ENCODE peak calls at places on chromosome 22, in nine cellular contexts. B, E, Y, K, T, N, X, U and H are unnamed samples.

GRCh38 chr22:48185656-48186055 is 1423.2 kb downstream of the TBC1D22A start:
- DNase-seq in K (no peak), T (peak), X (no peak), Y (no peak), E (no peak), U (no peak), B (no peak), N (no peak), H (no peak)

GRCh38 chr22:21069375-21069774 is 23.6 kb downstream of the LRRC74B start:
- DNase-seq in Y (no peak), E (no peak), N (no peak), X (no peak), B (no peak), K (no peak), U (no peak), T (no peak), H (no peak)

GRCh38 chr22:17734197-17734596 is 40.1 kb downstream of the BID start:
- DNase-seq in U (no peak), N (no peak), T (no peak), E (no peak), Y (no peak), K (peak), B (no peak), X (no peak), H (no peak)

GRCh38 chr22:22076937-22077703 is 94.5 kb upstream of the TOP3B start:
- DNase-seq in E (no peak), Y (no peak), K (peak), N (no peak), B (no peak), U (no peak), X (no peak), T (no peak), H (no peak)

GRCh38 chr22:33076368-33076767 is 18.2 kb upstream of the SYN3 start:
- DNase-seq in N (no peak), T (no peak), E (no peak), B (no peak), X (no peak), K (peak), Y (no peak), U (no peak), H (no peak)

GRCh38 chr22:26979294-26979693 is 321.9 kb downstream of the MIAT start:
- DNase-seq in X (no peak), K (no peak), T (no peak), E (no peak), N (no peak), U (no peak), Y (no peak), B (no peak), H (no peak)

GRCh38 chr22:18096823-18097222 is 13.8 kb upstream of the TUBA8 start:
- DNase-seq in B (no peak), T (no peak), U (no peak), E (no peak), X (no peak), K (no peak), Y (no peak), N (no peak), H (no peak)

GRCh38 chr22:27381552-27381951 is 420.0 kb downstream of the MN1 start:
- DNase-seq in K (no peak), T (no peak), E (no peak), X (no peak), Y (no peak), U (no peak), B (no peak), N (peak), H (no peak)

GRCh38 chr22:40818192-40818746 is 877 bp downstream of the SLC25A17 start:
- DNase-seq in E (no peak), N (no peak), Y (no peak), K (no peak), U (no peak), B (no peak), X (no peak), T (no peak), H (no peak)

GRCh38 chr22:48098243-48098935 is 1335.9 kb downstream of the TBC1D22A start:
- DNase-seq in K (no peak), N (no peak), Y (no peak), T (no peak), U (peak), B (no peak), X (peak), E (no peak), H (no peak)

GRCh38 chr22:43078522-43078921 is 10.7 kb downstream of the TTLL1 start:
- DNase-seq in U (peak), X (no peak), Y (no peak), E (no peak), B (no peak), T (no peak), K (no peak), N (no peak), H (no peak)

GRCh38 chr22:20601308-20601707 is 93.9 kb downstream of the MED15 start:
- DNase-seq in X (no peak), T (no peak), Y (no peak), U (no peak), B (no peak), K (no peak), E (no peak), N (no peak), H (no peak)

GRCh38 chr22:23192133-23192532 is 11.8 kb downstream of the BCR start:
- DNase-seq in Y (no peak), B (peak), K (no peak), T (peak), N (no peak), U (no peak), X (no peak), E (no peak), H (peak)

GRCh38 chr22:39498802-39499201 is 3.3 kb upstream of the MIEF1 start:
- DNase-seq in E (no peak), N (no peak), X (no peak), T (no peak), B (no peak), Y (no peak), K (no peak), U (no peak), H (no peak)

GRCh38 chr22:26592368-26593015 is 2.6 kb upstream of the TPST2 start:
- DNase-seq in Y (no peak), T (peak), K (no peak), U (peak), B (peak), X (peak), E (no peak), N (no peak), H (no peak)

GRCh38 chr22:48323746-48324145 is 1503.9 kb downstream of the BRD1 start:
- DNase-seq in U (no peak), T (no peak), X (no peak), K (no peak), E (no peak), N (no peak), B (no peak), Y (no peak), H (no peak)

GRCh38 chr22:48869788-48870187 is 957.9 kb downstream of the BRD1 start:
- DNase-seq in N (no peak), T (no peak), B (no peak), X (no peak), E (no peak), K (no peak), Y (no peak), U (no peak), H (no peak)

GRCh38 chr22:44882226-44882905 is 127.4 kb downstream of the PHF21B start:
- DNase-seq in N (no peak), E (peak), T (no peak), B (no peak), Y (no peak), U (no peak), X (no peak), K (no peak), H (no peak)

GRCh38 chr22:31977141-31977781 is 32.9 kb downstream of the YWHAH start:
- DNase-seq in Y (peak), T (peak), U (peak), K (peak), E (peak), X (peak), N (no peak), B (peak), H (peak)

GRCh38 chr22:21635771-21636510 is 3.4 kb downstream of the CCDC116 start:
- DNase-seq in T (no peak), K (no peak), U (no peak), E (no peak), X (no peak), Y (no peak), B (no peak), N (no peak), H (no peak)

GRCh38 chr22:43921361-43921760 is 2.2 kb upstream of the PNPLA3 start:
- DNase-seq in N (no peak), T (no peak), Y (no peak), E (no peak), X (no peak), B (no peak), U (no peak), K (peak), H (no peak)

GRCh38 chr22:26321469-26321913 is 107.6 kb upstream of the ASPHD2 start:
- DNase-seq in Y (no peak), T (no peak), N (no peak), U (no peak), K (peak), E (no peak), B (no peak), X (no peak), H (no peak)

GRCh38 chr22:17960695-17961442 is 63.5 kb downstream of the MICAL3 start:
- DNase-seq in T (no peak), K (no peak), U (no peak), X (no peak), N (no peak), Y (no peak), B (no peak), E (no peak), H (no peak)

GRCh38 chr22:24247564-24248344 is 2.9 kb upstream of the GGT5 start:
- DNase-seq in X (peak), Y (peak), B (peak), E (peak), N (peak), K (peak), T (peak), U (peak), H (peak)

GRCh38 chr22:43883719-43884415 is 7.9 kb downstream of the PNPLA5 start:
- DNase-seq in N (no peak), B (no peak), Y (no peak), X (no peak), U (no peak), T (no peak), K (no peak), E (no peak), H (no peak)

GRCh38 chr22:28736296-28737155 is 5.1 kb downstream of the CHEK2 start:
- DNase-seq in T (no peak), K (no peak), E (no peak), B (no peak), U (no peak), N (no peak), Y (no peak), X (no peak), H (no peak)

GRCh38 chr22:22929381-22930221 is 42.0 kb downstream of the IGLL5 start:
- DNase-seq in X (no peak), E (no peak), N (no peak), T (no peak), Y (no peak), B (no peak), K (no peak), U (no peak), H (no peak)

GRCh38 chr22:45318168-45318557 is 8.4 kb downstream of the FAM118A start:
- DNase-seq in B (peak), Y (peak), U (peak), E (peak), N (peak), X (peak), T (peak), K (peak), H (peak)

GRCh38 chr22:26732284-26732683 is 74.9 kb downstream of the MIAT start:
- DNase-seq in T (no peak), B (no peak), N (no peak), X (no peak), K (no peak), Y (no peak), U (no peak), E (no peak), H (no peak)

GRCh38 chr22:44689173-44689572 is 12.8 kb upstream of the PRR5 start:
- DNase-seq in N (no peak), E (no peak), T (no peak), U (no peak), Y (no peak), K (peak), X (no peak), B (no peak), H (no peak)

DNA sequence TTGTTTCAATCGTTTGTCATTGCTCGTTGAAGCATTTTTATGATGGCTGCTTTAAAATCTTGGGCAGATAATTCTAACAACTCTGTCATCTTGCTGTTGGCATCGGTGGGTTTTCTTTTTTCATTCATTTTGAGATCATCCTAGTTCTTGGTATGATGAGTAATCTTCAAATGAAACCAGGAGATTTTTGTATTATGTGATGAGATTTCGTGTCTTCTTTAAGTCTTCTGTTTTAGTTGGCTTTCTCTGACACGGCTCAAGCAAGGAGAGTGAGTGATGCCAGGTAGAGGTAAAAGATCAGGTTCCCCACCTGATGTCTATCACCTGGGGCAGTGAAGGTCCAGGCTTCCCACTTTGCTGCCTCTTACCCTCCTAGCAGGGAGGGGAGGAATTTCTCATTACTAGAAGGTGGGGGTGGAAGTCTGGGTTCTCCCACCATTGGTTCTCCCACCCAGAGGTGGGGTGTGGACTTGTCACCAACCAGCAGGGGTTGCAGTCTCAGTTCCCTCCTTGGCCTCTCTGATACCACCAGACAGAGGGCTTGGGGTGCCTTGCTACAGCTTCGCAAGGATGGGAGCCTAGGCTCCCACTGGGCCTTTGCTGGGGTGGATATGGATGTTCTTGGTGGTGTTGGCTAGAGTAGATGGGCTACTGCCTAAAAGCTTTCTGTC is 12.9 kb downstream of the CDC45 start:
- DNase-seq in X (no peak), T (no peak), E (no peak), K (no peak), U (no peak), N (no peak), Y (no peak), B (no peak), H (no peak)
- TF ChIP-seq POLR2A in X (no peak), T (no peak), E (no peak), K (no peak), U (no peak), N (no peak), Y (no peak), B (no peak), H (no peak)

GRCh38 chr22:50473088-50473487 is 1.7 kb downstream of the SBF1 start:
- DNase-seq in X (no peak), E (no peak), U (peak), Y (no peak), K (no peak), N (no peak), T (no peak), B (no peak), H (no peak)

GRCh38 chr22:50473855-50474671 is 772 bp downstream of the SBF1 start:
- DNase-seq in K (peak), E (peak), Y (no peak), X (no peak), N (no peak), B (peak), U (no peak), T (peak), H (peak)

GRCh38 chr22:50476819-50477344 is 2.0 kb upstream of the SBF1 start:
- DNase-seq in K (no peak), E (no peak), Y (no peak), B (no peak), X (no peak), T (no peak), U (no peak), N (no peak), H (no peak)

GRCh38 chr22:50475652-50476002 is 792 bp upstream of the SBF1 start:
- DNase-seq in E (no peak), K (no peak), N (no peak), U (no peak), X (no peak), B (no peak), T (no peak), Y (no peak), H (no peak)

GRCh38 chr22:50474711-50475651 is at the start of gene SBF1:
- DNase-seq in U (peak), K (peak), X (peak), T (peak), B (peak), N (peak), Y (peak), E (peak), H (peak)
- TF ChIP-seq POLR2A in U (peak), K (peak), X (no peak), T (peak), B (no peak), N (peak), Y (peak), E (peak), H (peak)

DNA sequence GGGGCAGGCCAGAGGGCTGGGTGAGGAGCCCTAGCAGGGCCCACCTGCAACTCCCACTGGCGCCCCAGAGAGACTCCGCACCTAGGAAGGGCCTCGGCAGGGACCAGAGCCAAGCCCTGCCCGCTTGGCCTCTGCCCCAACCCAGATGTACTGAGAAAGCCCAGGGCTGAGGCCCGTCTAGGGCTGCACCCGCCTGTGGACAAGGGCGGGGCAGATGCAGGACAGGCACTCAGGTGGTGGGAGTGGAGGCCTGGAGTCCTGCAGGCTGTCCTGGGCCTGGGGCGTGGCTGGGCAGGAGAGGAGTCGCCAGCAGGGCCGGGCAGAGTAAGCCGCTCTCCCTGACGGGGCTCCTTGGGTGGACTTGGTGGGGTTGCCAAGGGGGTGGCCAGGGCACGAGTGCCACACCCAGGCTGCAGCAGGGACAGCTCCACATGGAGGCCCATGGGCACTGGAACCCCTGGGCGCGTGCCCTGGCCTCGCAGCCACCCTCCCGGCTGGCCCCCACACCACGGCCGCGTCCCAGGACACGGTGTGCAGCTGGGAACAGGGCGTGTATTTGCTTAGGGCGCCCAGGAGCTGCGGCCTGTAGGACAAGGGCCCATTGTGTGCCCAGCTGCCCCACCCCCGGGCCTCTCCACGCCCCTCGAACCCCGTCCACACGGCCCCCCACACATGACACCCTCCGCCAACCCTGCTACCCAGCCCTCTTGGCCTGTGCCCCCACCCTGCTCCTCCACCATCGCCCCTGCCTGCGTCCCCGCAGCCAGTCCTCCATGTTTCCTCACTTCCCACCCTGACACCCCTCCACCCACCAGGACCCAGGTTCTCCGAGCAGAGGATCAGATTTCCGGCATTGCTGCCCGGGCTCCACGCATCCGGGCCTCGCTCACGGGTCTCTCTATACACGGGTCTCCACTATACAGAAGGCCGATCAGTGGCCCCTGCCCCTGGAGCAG is 11.3 kb upstream of the PIM3 start:
- DNase-seq in B (peak), Y (no peak), X (no peak), K (no peak), N (no peak), T (peak), E (no peak), U (peak), H (peak)
- TF ChIP-seq POLR2A in B (peak), Y (no peak), X (no peak), K (no peak), N (no peak), T (peak), E (no peak), U (peak), H (peak)

GRCh38 chr22:41902016-41902415 is 12.9 kb downstream of the SHISA8 start:
- DNase-seq in E (no peak), K (no peak), B (no peak), U (no peak), Y (no peak), T (no peak), X (no peak), N (no peak), H (no peak)
- TF ChIP-seq POLR2A in E (no peak), K (no peak), B (no peak), U (no peak), Y (no peak), T (no peak), X (peak), N (no peak), H (no peak)

GRCh38 chr22:30397656-30398635 is 1.1 kb downstream of the SEC14L2 start:
- DNase-seq in B (no peak), U (no peak), T (no peak), X (no peak), Y (no peak), K (no peak), N (no peak), E (no peak), H (no peak)

GRCh38 chr22:30399718-30400117 is 2.9 kb downstream of the SEC14L2 start:
- DNase-seq in K (no peak), N (no peak), T (no peak), B (no peak), E (no peak), X (no peak), U (no peak), Y (no peak), H (no peak)

GRCh38 chr22:30398685-30399680 is 2.2 kb downstream of the SEC14L2 start:
- DNase-seq in U (no peak), N (no peak), Y (no peak), T (no peak), K (no peak), X (no peak), E (no peak), B (no peak), H (no peak)

GRCh38 chr22:30400159-30400558 is 3.3 kb downstream of the SEC14L2 start:
- DNase-seq in E (no peak), Y (no peak), X (no peak), U (no peak), K (no peak), N (no peak), T (no peak), B (no peak), H (no peak)

DNA sequence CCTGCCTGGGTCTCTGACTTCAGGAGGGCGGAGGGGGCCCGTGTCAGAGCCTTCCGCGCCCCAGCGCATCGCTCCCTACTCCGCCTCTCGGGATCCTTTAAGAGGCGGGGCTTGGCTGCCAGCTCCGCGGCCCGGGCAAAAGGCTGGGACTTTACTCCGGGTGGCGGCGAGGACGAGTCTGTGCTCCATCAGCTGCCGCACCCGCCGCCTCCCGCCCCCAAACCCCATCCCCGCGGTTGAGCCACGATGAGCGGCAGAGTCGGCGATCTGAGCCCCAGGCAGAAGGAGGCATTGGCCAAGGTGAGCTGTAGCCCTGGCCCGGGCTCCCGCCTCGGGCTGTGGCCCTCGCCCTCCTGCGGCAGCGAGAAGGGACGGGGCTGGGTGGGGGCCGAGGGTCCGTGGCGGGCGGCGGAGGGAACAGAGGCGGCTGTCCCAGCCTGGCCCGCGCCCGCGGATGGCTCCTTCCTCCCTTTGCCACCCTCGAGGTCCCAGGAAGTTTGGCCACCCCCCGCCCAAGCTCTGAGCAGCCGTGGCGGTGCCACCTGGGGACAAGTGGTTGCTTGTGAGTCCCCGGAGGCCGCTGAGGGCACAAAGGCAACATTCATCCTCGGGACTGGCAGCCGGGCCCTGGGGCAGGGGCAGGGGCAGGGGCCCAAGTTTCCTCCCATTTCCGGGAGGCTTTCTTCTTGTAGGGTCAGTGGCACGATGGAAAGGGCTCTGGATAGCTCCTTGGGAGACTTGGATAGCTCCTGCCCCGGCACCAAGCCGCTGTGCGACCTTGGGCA is at the start of gene SEC14L2:
- DNase-seq in Y (peak), T (peak), E (peak), N (no peak), U (peak), X (no peak), B (peak), K (peak), H (peak)
- TF ChIP-seq POLR2A in Y (peak), T (no peak), E (no peak), N (no peak), U (peak), X (no peak), B (no peak), K (peak), H (peak)